ENCODE peak calls at places on chromosomes 13 and 19, in eight cellular contexts. N is CD8-positive, alpha-beta T cell; R is colonic mucosa; V is CD4-positive, alpha-beta T cell; S is HFF-Myc; H is AG09319; P is fibroblast of pulmonary artery; F is neural progenitor cell. B is an unnamed sample.

GRCh38 chr19:41726493-41726892 is 18.1 kb downstream of the CEACAM5 start:
- DNase-seq in N (no peak), S (no peak), R (no peak), F (no peak), V (no peak), H (no peak), P (no peak), B (no peak)

GRCh38 chr13:59587971-59588716 is 575.6 kb downstream of the DIAPH3 start:
- DNase-seq in H (no peak), F (peak; percentile 48), V (no peak), S (no peak), N (no peak), R (no peak), P (no peak), B (no peak)

GRCh38 chr13:35720690-35721554 is 244.4 kb upstream of the MAB21L1 start:
- DNase-seq in P (peak; percentile 55), N (no peak), H (no peak), S (no peak), V (no peak), R (peak; percentile 53), F (peak; percentile 80), B (peak; percentile 36)

GRCh38 chr13:46164661-46165060 is 17.3 kb downstream of the LCP1 start:
- DNase-seq in N (no peak), S (no peak), F (no peak), H (no peak), R (no peak), P (no peak), V (no peak), B (no peak)

GRCh38 chr13:89923731-89924130 is 1423.8 kb upstream of the MIR17HG start:
- DNase-seq in H (no peak), F (no peak), N (no peak), S (no peak), R (no peak), P (peak; percentile 21), V (no peak), B (no peak)

GRCh38 chr13:98570929-98571372 is 6.0 kb downstream of the STK24 start:
- DNase-seq in N (no peak), V (peak; percentile 25), H (no peak), F (no peak), P (no peak), R (peak; percentile 57), S (no peak), B (no peak)

GRCh38 chr13:31725841-31726240 is 13.5 kb upstream of the RXFP2 start:
- DNase-seq in F (no peak), S (no peak), V (no peak), R (no peak), P (no peak), H (no peak), N (no peak), B (no peak)

GRCh38 chr19:32287811-32288227 is 57.6 kb upstream of the ZNF507 start:
- DNase-seq in H (peak; percentile 57), P (peak; percentile 82), N (no peak), S (peak; percentile 41), F (peak; percentile 85), R (peak; percentile 67), V (no peak), B (peak; percentile 36)

GRCh38 chr13:24995225-24995804 is 100.6 kb upstream of the PABPC3 start:
- DNase-seq in P (peak; percentile 90), F (peak; percentile 89), R (peak; percentile 69), N (peak; percentile 32), S (peak; percentile 56), V (peak; percentile 42), H (peak; percentile 71), B (peak; percentile 77)

GRCh38 chr19:29278716-29279115 is 65.8 kb upstream of the UQCRFS1 start:
- DNase-seq in S (no peak), H (no peak), N (no peak), P (no peak), R (no peak), F (no peak), V (no peak), B (no peak)

GRCh38 chr13:88919970-88920628 is 1248.9 kb downstream of the SLITRK5 start:
- DNase-seq in P (no peak), N (no peak), F (no peak), S (no peak), V (peak; percentile 21), H (no peak), R (no peak), B (no peak)

GRCh38 chr13:20074956-20075355 is 85.9 kb downstream of the GJA3 start:
- DNase-seq in R (no peak), P (no peak), H (no peak), S (no peak), N (no peak), V (no peak), F (no peak), B (no peak)

GRCh38 chr13:50124536-50125305 is 109.5 kb downstream of the KCNRG start:
- DNase-seq in F (peak; percentile 85), P (peak; percentile 57), S (no peak), H (no peak), N (peak; percentile 96), V (peak; percentile 97), R (peak; percentile 95), B (peak; percentile 22)

GRCh38 chr19:44718441-44719261 is 19.7 kb downstream of the CEACAM16 start:
- DNase-seq in P (peak; percentile 93), F (peak; percentile 55), H (no peak), R (peak; percentile 90), N (no peak), S (peak; percentile 56), V (no peak), B (no peak)

GRCh38 chr19:53903055-53903680 is 5.9 kb upstream of the CACNG7 start:
- DNase-seq in F (peak; percentile 92), V (peak; percentile 36), S (peak; percentile 45), P (peak; percentile 64), H (peak; percentile 10), R (peak; percentile 37), N (no peak), B (peak; percentile 22)

GRCh38 chr13:33003458-33004019 is 12.7 kb upstream of the KL start:
- DNase-seq in N (no peak), S (no peak), R (no peak), H (no peak), V (no peak), P (no peak), F (no peak), B (no peak)

GRCh38 chr13:24165746-24166145 is 5.2 kb downstream of the SPATA13 start:
- DNase-seq in P (no peak), F (no peak), N (no peak), H (no peak), R (no peak), V (no peak), S (peak; percentile 52), B (peak; percentile 86)

GRCh38 chr13:74290324-74290773 is 156.1 kb upstream of the KLF12 start:
- DNase-seq in V (peak; percentile 47), F (peak; percentile 52), S (no peak), P (peak; percentile 91), R (no peak), N (no peak), H (peak; percentile 39), B (peak; percentile 74)

GRCh38 chr19:10013834-10014618 is 743 bp downstream of the RDH8 start:
- DNase-seq in H (no peak), P (no peak), S (no peak), V (no peak), R (no peak), N (no peak), F (no peak), B (no peak)

GRCh38 chr19:38596057-38596981 is 21.4 kb downstream of the MAP4K1 start:
- DNase-seq in H (no peak), N (no peak), S (peak; percentile 9), R (peak; percentile 74), V (no peak), F (peak; percentile 95), P (no peak), B (no peak)

GRCh38 chr13:85798999-85799646 is at the start of gene SLITRK6:
- DNase-seq in V (no peak), P (peak; percentile 70), N (no peak), F (peak; percentile 74), H (peak; percentile 5), S (peak; percentile 62), R (peak; percentile 18), B (peak; percentile 64)

GRCh38 chr13:112213467-112214245 is 146.7 kb downstream of the SOX1 start:
- DNase-seq in P (no peak), N (no peak), H (no peak), S (no peak), V (no peak), F (no peak), R (peak; percentile 69), B (no peak)

GRCh38 chr13:32660227-32660626 is 74.0 kb downstream of the PDS5B start:
- DNase-seq in N (no peak), F (no peak), H (no peak), S (no peak), R (no peak), V (no peak), P (no peak), B (no peak)

DNA sequence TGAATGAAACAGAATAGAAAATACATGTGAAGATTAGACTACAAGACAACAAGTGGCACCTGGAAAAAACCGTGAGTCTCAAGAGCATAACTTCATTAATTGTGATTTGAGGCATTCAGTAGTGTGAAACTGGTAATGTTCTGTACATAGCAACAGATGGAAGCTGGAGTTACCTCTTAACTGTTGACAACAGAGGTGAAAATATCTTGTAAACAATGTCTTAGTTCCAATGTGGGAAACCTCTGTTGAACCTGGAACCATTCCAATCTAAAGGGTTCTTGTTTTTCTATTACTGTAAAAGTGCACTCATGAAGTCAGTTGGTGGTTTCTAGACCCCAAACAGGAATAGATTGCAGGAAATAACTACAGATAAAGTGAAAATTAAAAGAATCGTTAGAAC is 728.4 kb downstream of the SLITRK1 start:
- DNase-seq in R (no peak), F (no peak), H (no peak), S (no peak), V (no peak), P (peak; percentile 8), N (no peak), B (no peak)
- TF ChIP-seq CTCF in R (no peak), F (no peak), H (no peak), S (no peak), V (no peak), P (no peak), N (no peak), B (no peak)

GRCh38 chr19:18730885-18731513 is 47.5 kb downstream of the CRTC1 start:
- DNase-seq in F (no peak), N (no peak), R (no peak), P (no peak), V (no peak), S (no peak), H (no peak), B (no peak)
- TF ChIP-seq CTCF in F (no peak), N (no peak), R (no peak), P (no peak), V (no peak), S (no peak), H (no peak), B (no peak)

GRCh38 chr19:11551603-11552235 is 7.3 kb downstream of the ELOF1 start:
- DNase-seq in H (no peak), R (no peak), V (no peak), N (no peak), P (no peak), S (no peak), F (peak; percentile 47), B (peak; percentile 9)
- TF ChIP-seq CTCF in H (peak; percentile 24), R (no peak), V (no peak), N (no peak), P (peak; percentile 31), S (peak; percentile 55), F (peak; percentile 56), B (peak; percentile 69)

DNA sequence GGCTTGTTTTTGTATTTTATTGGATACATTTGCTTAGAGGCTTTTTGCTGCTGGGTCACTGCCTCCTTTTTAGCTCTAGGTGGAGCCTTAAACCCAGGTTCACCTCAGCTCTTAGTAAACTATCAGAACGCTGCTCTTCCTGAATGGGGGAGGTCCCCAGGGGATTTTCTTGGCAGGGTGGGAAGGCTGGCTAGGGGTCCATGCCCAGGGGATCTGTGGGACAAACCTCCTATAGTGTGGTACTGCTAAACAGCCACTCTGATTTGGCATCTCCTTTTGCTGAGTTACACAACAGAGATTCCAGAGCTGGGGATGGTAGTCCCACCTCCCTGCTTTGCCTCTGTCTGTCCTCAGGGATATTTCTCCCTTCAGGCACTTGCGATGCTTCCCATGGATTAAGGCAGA is 204.9 kb downstream of the ZIC5 start:
- DNase-seq in N (no peak), V (no peak), F (peak; percentile 67), R (no peak), H (no peak), S (peak; percentile 3), P (no peak), B (no peak)
- TF ChIP-seq CTCF in N (no peak), V (no peak), F (peak; percentile 62), R (no peak), H (no peak), S (peak; percentile 27), P (no peak), B (peak; percentile 41)